ENCODE peak calls at places on chromosomes 12 and 14, in eight cellular contexts. W is breast epithelium, D is endothelial cell of umbilical vein, K is tibial nerve, T is K562, E is ovary, S is right lobe of liver, B is H1. A is an unnamed sample.

GRCh38 chr12:56941299-56942017 is 7.2 kb upstream of the SDR9C7 start:
- DNase-seq in B (peak), D (no peak), K (no peak), T (peak), S (no peak), E (no peak), W (peak), A (peak)

GRCh38 chr12:47082963-47083621 is 3.3 kb upstream of the AMIGO2 start:
- DNase-seq in T (peak), W (no peak), S (no peak), B (no peak), D (no peak), E (no peak), K (peak), A (no peak)

GRCh38 chr14:90568405-90568804 is 171.6 kb downstream of the CALM1 start:
- DNase-seq in B (no peak), W (peak), E (no peak), K (no peak), T (no peak), S (no peak), D (no peak), A (no peak)

GRCh38 chr14:95314609-95315008 is 5.1 kb downstream of the CLMN start:
- DNase-seq in B (no peak), W (peak), K (no peak), E (no peak), D (no peak), S (peak), T (no peak), A (no peak)

GRCh38 chr12:131421506-131422184 is 289.2 kb upstream of the SFSWAP start:
- DNase-seq in W (no peak), T (no peak), B (no peak), S (no peak), D (no peak), K (no peak), E (no peak), A (no peak)

GRCh38 chr12:76399040-76399439 is 50.8 kb upstream of the BBS10 start:
- DNase-seq in W (no peak), T (no peak), S (no peak), D (no peak), K (no peak), B (no peak), E (no peak), A (no peak)

GRCh38 chr12:29282452-29282851 is 98.5 kb downstream of the ERGIC2 start:
- DNase-seq in K (no peak), E (no peak), T (no peak), D (peak), S (no peak), B (no peak), W (no peak), A (no peak)

GRCh38 chr12:132723015-132723763 is 12.5 kb downstream of the PGAM5 start:
- DNase-seq in W (no peak), K (no peak), D (no peak), S (no peak), B (no peak), E (no peak), T (peak), A (no peak)

GRCh38 chr12:29783773-29784666 is at the start of gene TMTC1:
- DNase-seq in E (peak), B (peak), D (peak), K (peak), W (no peak), T (no peak), S (peak), A (peak)

GRCh38 chr14:38286481-38286880 is 30.6 kb upstream of the CLEC14A start:
- DNase-seq in D (no peak), T (no peak), B (no peak), E (no peak), K (no peak), S (no peak), W (no peak), A (no peak)

GRCh38 chr12:41967668-41968649 is 176.7 kb downstream of the GXYLT1 start:
- DNase-seq in E (no peak), S (no peak), B (peak), W (no peak), D (peak), T (no peak), K (no peak), A (no peak)

GRCh38 chr14:51643137-51643536 is 8.6 kb upstream of the FRMD6 start:
- DNase-seq in S (no peak), T (no peak), B (no peak), W (no peak), E (no peak), D (no peak), K (no peak), A (no peak)

GRCh38 chr12:27142102-27142721 is 59.8 kb upstream of the C12orf71 start:
- DNase-seq in W (peak), S (peak), B (peak), T (peak), K (peak), E (peak), D (peak), A (peak)

GRCh38 chr12:75862692-75863471 is 168.7 kb downstream of the PHLDA1 start:
- DNase-seq in B (no peak), E (no peak), T (no peak), S (no peak), W (no peak), D (peak), K (no peak), A (no peak)

GRCh38 chr14:73258845-73259611 is 21.7 kb downstream of the PAPLN start:
- DNase-seq in E (no peak), B (no peak), K (no peak), D (no peak), W (no peak), T (no peak), S (no peak), A (no peak)

GRCh38 chr14:56422703-56423213 is 156.8 kb upstream of the TMEM260 start:
- DNase-seq in T (peak), D (peak), K (peak), W (peak), E (peak), B (no peak), S (peak), A (peak)

GRCh38 chr12:94091624-94092023 is 56.8 kb upstream of the PLXNC1 start:
- DNase-seq in T (no peak), E (no peak), W (no peak), K (no peak), B (no peak), D (no peak), S (no peak), A (no peak)

GRCh38 chr14:23437142-23438129 is 2.0 kb upstream of the MYH7 start:
- DNase-seq in B (peak), D (no peak), S (no peak), K (no peak), T (no peak), W (peak), E (no peak), A (no peak)

GRCh38 chr12:132795847-132796246 is 32.8 kb downstream of the GOLGA3 start:
- DNase-seq in W (no peak), E (no peak), D (no peak), S (no peak), K (no peak), B (no peak), T (no peak), A (no peak)

GRCh38 chr14:97306785-97307246 is 509.6 kb downstream of the VRK1 start:
- DNase-seq in S (no peak), K (no peak), B (no peak), E (no peak), T (no peak), W (no peak), D (no peak), A (no peak)

GRCh38 chr14:65738339-65738738 is 325.8 kb downstream of the FUT8 start:
- DNase-seq in D (no peak), T (no peak), S (no peak), B (no peak), K (no peak), W (no peak), E (no peak), A (peak)

GRCh38 chr14:21063479-21063878 is 5.9 kb downstream of the RNASE8 start:
- DNase-seq in B (no peak), T (no peak), W (no peak), D (no peak), K (peak), E (no peak), S (peak), A (no peak)

GRCh38 chr12:44942714-44943113 is 66.6 kb upstream of the NELL2 start:
- DNase-seq in W (no peak), T (no peak), E (no peak), B (no peak), S (no peak), D (no peak), K (no peak), A (no peak)

GRCh38 chr14:34228663-34229001 is 233.4 kb downstream of the SPTSSA start:
- DNase-seq in K (no peak), W (no peak), S (no peak), B (no peak), E (no peak), D (no peak), T (no peak), A (no peak)

GRCh38 chr12:132754555-132754954 is 7.1 kb downstream of the ANKLE2 start:
- DNase-seq in K (no peak), S (no peak), T (peak), W (no peak), B (no peak), E (no peak), D (no peak), A (no peak)

GRCh38 chr12:51759695-51760094 is 88.8 kb downstream of the FIGNL2 start:
- DNase-seq in T (no peak), W (no peak), B (no peak), D (no peak), S (no peak), K (no peak), E (no peak), A (no peak)

GRCh38 chr12:70876952-70877351 is 43.6 kb downstream of the PTPRR start:
- DNase-seq in W (peak), B (no peak), T (no peak), K (no peak), S (no peak), E (no peak), D (no peak), A (no peak)

GRCh38 chr12:45582536-45582935 is 147.0 kb upstream of the ARID2 start:
- DNase-seq in D (no peak), E (no peak), W (no peak), S (no peak), T (no peak), K (no peak), B (no peak), A (no peak)

GRCh38 chr14:50360093-50360492 is 36.6 kb downstream of the CDKL1 start:
- DNase-seq in S (no peak), W (no peak), B (no peak), T (no peak), K (no peak), D (no peak), E (no peak), A (no peak)

GRCh38 chr12:123150804-123151678 is at the start of gene PITPNM2:
- DNase-seq in W (no peak), D (peak), B (no peak), S (peak), E (peak), K (no peak), T (peak), A (peak)
- TF ChIP-seq CTCF in W (no peak), D (no peak), B (peak), S (no peak), E (peak), K (peak), T (no peak), A (peak)

GRCh38 chr12:26135571-26135970 is 10.7 kb upstream of the BHLHE41 start:
- DNase-seq in D (no peak), E (no peak), B (no peak), S (no peak), K (no peak), T (no peak), W (no peak), A (no peak)

GRCh38 chr12:26136688-26137087 is 11.9 kb upstream of the BHLHE41 start:
- DNase-seq in W (no peak), E (no peak), D (no peak), B (no peak), S (no peak), K (no peak), T (no peak), A (no peak)

GRCh38 chr12:26134540-26134939 is 9.7 kb upstream of the BHLHE41 start:
- DNase-seq in E (no peak), T (no peak), B (no peak), K (no peak), W (no peak), S (no peak), D (no peak), A (no peak)

GRCh38 chr12:26133508-26133907 is 8.7 kb upstream of the BHLHE41 start:
- DNase-seq in B (no peak), T (no peak), D (no peak), S (no peak), W (no peak), E (no peak), K (no peak), A (no peak)

GRCh38 chr12:26135010-26135420 is 10.2 kb upstream of the BHLHE41 start:
- DNase-seq in K (no peak), D (no peak), E (peak), S (no peak), B (no peak), W (peak), T (no peak), A (peak)
- H3K27ac ChIP-seq in K (peak), D (no peak), E (no peak), S (no peak), B (no peak), W (peak), T (no peak), A (no peak)

GRCh38 chr12:110453569-110454296 is 3.6 kb upstream of the ARPC3 start:
- DNase-seq in T (no peak), E (no peak), D (no peak), B (no peak), S (no peak), K (no peak), W (no peak), A (no peak)

GRCh38 chr12:110451263-110451662 is 1.1 kb upstream of the ARPC3 start:
- DNase-seq in K (no peak), D (no peak), W (no peak), S (no peak), T (no peak), E (no peak), B (no peak), A (no peak)

GRCh38 chr12:110444455-110444854 is 5.7 kb downstream of the ARPC3 start:
- DNase-seq in D (no peak), W (no peak), K (no peak), T (no peak), E (no peak), S (no peak), B (no peak), A (no peak)

DNA sequence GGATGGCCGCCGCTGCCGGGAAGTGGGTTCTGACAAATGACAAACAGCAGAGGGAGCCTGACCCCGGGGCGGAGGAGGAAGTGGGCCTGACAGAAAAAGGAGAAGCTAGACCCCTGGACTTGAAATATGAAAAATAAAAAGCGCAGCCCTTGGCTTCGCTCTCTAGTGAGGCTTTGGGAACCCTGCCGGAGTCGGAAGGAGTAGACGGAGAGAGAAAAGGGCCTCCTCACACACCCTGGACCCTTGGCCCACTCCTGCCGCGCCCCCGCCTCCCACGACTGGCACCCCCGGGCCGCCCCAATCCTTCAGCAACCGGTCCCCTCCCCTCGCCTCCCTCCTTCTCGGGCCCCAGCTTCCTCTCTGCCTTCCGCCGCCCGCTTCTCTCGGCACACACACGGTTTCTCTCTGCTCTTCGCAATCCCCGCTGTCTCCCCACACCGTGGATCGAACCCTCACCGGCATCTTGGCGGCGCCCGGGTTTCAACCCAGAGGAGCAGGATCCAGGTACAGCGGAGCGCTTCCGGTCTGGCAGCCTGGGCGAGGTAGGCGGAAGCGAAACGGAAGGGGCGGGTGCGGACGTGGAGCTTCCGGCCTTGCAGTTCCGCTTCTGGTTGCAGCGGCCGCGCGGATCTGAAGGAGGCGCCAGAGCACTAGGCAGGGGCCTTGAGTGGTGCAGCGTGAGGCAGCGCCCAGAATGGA is at the start of gene ARPC3:
- DNase-seq in S (peak), B (peak), W (peak), T (peak), K (peak), E (peak), D (peak), A (peak)
- TF ChIP-seq POLR2A in S (peak), B (peak), W (peak), T (peak), K (peak), E (peak), D (peak), A (peak)

GRCh38 chr12:2009623-2010022 is 5.4 kb upstream of the DCP1B start:
- DNase-seq in E (no peak), K (no peak), S (no peak), W (no peak), B (no peak), T (no peak), D (no peak), A (no peak)
- TF ChIP-seq CTCF in E (no peak), K (no peak), S (no peak), W (no peak), B (no peak), T (no peak), D (no peak), A (no peak)

DNA sequence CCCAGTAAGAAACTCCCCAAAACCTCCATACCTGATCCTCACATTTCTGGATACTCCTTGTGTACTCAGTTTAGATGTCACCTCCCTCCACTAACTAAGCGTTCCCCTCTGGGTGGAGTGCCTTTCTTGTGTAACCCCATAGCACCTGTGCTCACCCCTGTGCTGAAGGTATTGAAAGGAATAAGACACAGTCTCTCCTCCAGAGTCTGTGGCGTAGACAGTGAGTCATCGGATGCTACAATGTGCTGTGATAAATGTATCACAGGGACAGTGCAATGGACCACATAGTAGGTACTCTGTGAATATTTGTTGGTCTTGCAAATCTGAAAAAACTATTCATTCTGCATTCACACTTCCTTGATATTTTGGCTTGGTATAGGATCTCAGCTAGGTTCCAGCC is 30.8 kb downstream of the TSPAN9 start:
- DNase-seq in K (no peak), S (no peak), B (no peak), T (no peak), W (no peak), D (no peak), E (no peak), A (no peak)
- H3K27ac ChIP-seq in K (no peak), S (no peak), B (no peak), T (no peak), W (no peak), D (no peak), E (peak), A (peak)